ENCODE peak calls at places on chromosomes 1 and 21, in ten cellular contexts. One of them, this sample, is unnamed. For H3K4me1, the result is how much of the 10 kb centered on the place peaks cover.

GRCh38 chr1:228270032-228270431 is 62.2 kb downstream of the OBSCN start:
- DNase-seq in uterus: no peak
- DNase-seq in stomach: peak
- DNase-seq in suprapubic skin: no peak
- DNase-seq in mesenchymal stem cell: peak
- DNase-seq in Karpas-422: no peak
- DNase-seq in upper lobe of left lung: no peak
- DNase-seq in pancreas: no peak
- DNase-seq in adipocyte: peak
- DNase-seq in lung: no peak
- DNase-seq in this sample: no peak

GRCh38 chr1:108183301-108183700 is 16.8 kb downstream of the SLC25A24 start:
- DNase-seq in uterus: no peak
- DNase-seq in stomach: no peak
- DNase-seq in suprapubic skin: no peak
- DNase-seq in mesenchymal stem cell: no peak
- DNase-seq in Karpas-422: no peak
- DNase-seq in upper lobe of left lung: no peak
- DNase-seq in pancreas: no peak
- DNase-seq in adipocyte: no peak
- DNase-seq in lung: no peak
- DNase-seq in this sample: no peak

GRCh38 chr1:201275266-201275666 is 8.0 kb upstream of the PKP1 start:
- DNase-seq in uterus: no peak
- DNase-seq in stomach: peak
- DNase-seq in suprapubic skin: peak
- DNase-seq in mesenchymal stem cell: no peak
- DNase-seq in Karpas-422: no peak
- DNase-seq in upper lobe of left lung: no peak
- DNase-seq in pancreas: no peak
- DNase-seq in adipocyte: peak
- DNase-seq in lung: no peak
- DNase-seq in this sample: peak

GRCh38 chr1:201791051-201791774 is 37.7 kb upstream of the IPO9 start:
- DNase-seq in uterus: no peak
- DNase-seq in stomach: no peak
- DNase-seq in suprapubic skin: no peak
- DNase-seq in mesenchymal stem cell: peak
- DNase-seq in Karpas-422: no peak
- DNase-seq in upper lobe of left lung: no peak
- DNase-seq in pancreas: no peak
- DNase-seq in adipocyte: no peak
- DNase-seq in lung: no peak
- DNase-seq in this sample: peak

GRCh38 chr1:92817986-92818764 is 13.7 kb upstream of the RPL5 start:
- DNase-seq in uterus: no peak
- DNase-seq in stomach: no peak
- DNase-seq in suprapubic skin: no peak
- DNase-seq in mesenchymal stem cell: no peak
- DNase-seq in Karpas-422: peak
- DNase-seq in upper lobe of left lung: no peak
- DNase-seq in pancreas: no peak
- DNase-seq in adipocyte: peak
- DNase-seq in lung: no peak
- DNase-seq in this sample: peak

GRCh38 chr1:197199923-197200467 is 53.5 kb upstream of the ASPM start:
- DNase-seq in uterus: no peak
- DNase-seq in stomach: no peak
- DNase-seq in suprapubic skin: no peak
- DNase-seq in mesenchymal stem cell: no peak
- DNase-seq in Karpas-422: no peak
- DNase-seq in upper lobe of left lung: no peak
- DNase-seq in pancreas: no peak
- DNase-seq in adipocyte: no peak
- DNase-seq in lung: no peak
- DNase-seq in this sample: peak

GRCh38 chr21:44865561-44866280 is 7.8 kb downstream of the PTTG1IP start:
- DNase-seq in uterus: no peak
- DNase-seq in stomach: peak
- DNase-seq in suprapubic skin: no peak
- DNase-seq in mesenchymal stem cell: no peak
- DNase-seq in Karpas-422: peak
- DNase-seq in upper lobe of left lung: peak
- DNase-seq in pancreas: no peak
- DNase-seq in adipocyte: no peak
- DNase-seq in lung: no peak
- DNase-seq in this sample: no peak

GRCh38 chr1:41167688-41168087 is 74.4 kb downstream of the SCMH1 start:
- DNase-seq in uterus: no peak
- DNase-seq in stomach: no peak
- DNase-seq in suprapubic skin: no peak
- DNase-seq in mesenchymal stem cell: no peak
- DNase-seq in Karpas-422: no peak
- DNase-seq in upper lobe of left lung: no peak
- DNase-seq in pancreas: no peak
- DNase-seq in adipocyte: no peak
- DNase-seq in lung: no peak
- DNase-seq in this sample: no peak

GRCh38 chr1:27138927-27139326 is 16.0 kb downstream of the SLC9A1 start:
- DNase-seq in uterus: no peak
- DNase-seq in stomach: no peak
- DNase-seq in suprapubic skin: no peak
- DNase-seq in mesenchymal stem cell: no peak
- DNase-seq in Karpas-422: no peak
- DNase-seq in upper lobe of left lung: no peak
- DNase-seq in pancreas: no peak
- DNase-seq in adipocyte: no peak
- DNase-seq in lung: no peak
- DNase-seq in this sample: no peak

GRCh38 chr1:27137544-27138075 is 17.3 kb downstream of the SLC9A1 start:
- DNase-seq in uterus: no peak
- DNase-seq in stomach: peak
- DNase-seq in suprapubic skin: peak
- DNase-seq in mesenchymal stem cell: peak
- DNase-seq in Karpas-422: no peak
- DNase-seq in upper lobe of left lung: peak
- DNase-seq in pancreas: no peak
- DNase-seq in adipocyte: peak
- DNase-seq in lung: peak
- DNase-seq in this sample: no peak

GRCh38 chr1:27139980-27140379 is 14.9 kb downstream of the SLC9A1 start:
- DNase-seq in uterus: no peak
- DNase-seq in stomach: no peak
- DNase-seq in suprapubic skin: no peak
- DNase-seq in mesenchymal stem cell: no peak
- DNase-seq in Karpas-422: no peak
- DNase-seq in upper lobe of left lung: no peak
- DNase-seq in pancreas: no peak
- DNase-seq in adipocyte: no peak
- DNase-seq in lung: no peak
- DNase-seq in this sample: no peak

GRCh38 chr1:27137022-27137542 is 17.8 kb downstream of the SLC9A1 start:
- DNase-seq in uterus: no peak
- DNase-seq in stomach: peak
- DNase-seq in suprapubic skin: no peak
- DNase-seq in mesenchymal stem cell: peak
- DNase-seq in Karpas-422: peak
- DNase-seq in upper lobe of left lung: peak
- DNase-seq in pancreas: no peak
- DNase-seq in adipocyte: no peak
- DNase-seq in lung: peak
- DNase-seq in this sample: no peak

DNA sequence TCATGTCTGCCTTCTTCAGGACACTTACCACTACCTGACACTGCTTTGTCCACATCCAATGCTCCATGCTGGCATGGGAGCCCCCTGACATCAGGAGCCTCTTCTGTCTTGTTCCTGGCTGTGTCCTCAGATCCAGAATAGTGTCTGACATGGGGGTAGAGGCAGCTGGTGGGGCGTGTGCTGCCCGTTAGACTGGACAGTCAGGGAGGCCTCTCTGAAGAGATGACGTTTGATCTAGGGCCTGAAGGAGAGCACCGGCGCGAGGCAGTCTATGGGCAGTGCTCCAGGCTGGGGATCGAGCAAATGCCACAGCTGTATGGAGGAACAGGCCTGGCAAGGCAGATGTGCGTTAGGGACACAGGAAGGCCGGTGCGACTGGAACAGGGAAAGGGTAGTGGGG is 16.6 kb downstream of the SLC9A1 start:
- DNase-seq in uterus: no peak
- DNase-seq in stomach: no peak
- DNase-seq in suprapubic skin: no peak
- DNase-seq in mesenchymal stem cell: no peak
- DNase-seq in Karpas-422: no peak
- DNase-seq in upper lobe of left lung: no peak
- DNase-seq in pancreas: no peak
- DNase-seq in adipocyte: no peak
- DNase-seq in lung: no peak
- DNase-seq in this sample: no peak
- H3K4me1 ChIP-seq in uterus: under half
- H3K4me1 ChIP-seq in stomach: half or more
- H3K4me1 ChIP-seq in suprapubic skin: half or more
- H3K4me1 ChIP-seq in mesenchymal stem cell: under half
- H3K4me1 ChIP-seq in Karpas-422: half or more
- H3K4me1 ChIP-seq in upper lobe of left lung: under half
- H3K4me1 ChIP-seq in pancreas: under half
- H3K4me1 ChIP-seq in adipocyte: under half
- H3K4me1 ChIP-seq in lung: under half
- H3K4me1 ChIP-seq in this sample: under half

GRCh38 chr1:18557621-18558465 is 72.8 kb upstream of the PAX7 start:
- DNase-seq in uterus: no peak
- DNase-seq in stomach: peak
- DNase-seq in suprapubic skin: no peak
- DNase-seq in mesenchymal stem cell: no peak
- DNase-seq in Karpas-422: peak
- DNase-seq in upper lobe of left lung: peak
- DNase-seq in pancreas: no peak
- DNase-seq in adipocyte: peak
- DNase-seq in lung: peak
- DNase-seq in this sample: peak
- H3K4me3 ChIP-seq in uterus: no peak
- H3K4me3 ChIP-seq in stomach: no peak
- H3K4me3 ChIP-seq in suprapubic skin: no peak
- H3K4me3 ChIP-seq in mesenchymal stem cell: no peak
- H3K4me3 ChIP-seq in Karpas-422: no peak
- H3K4me3 ChIP-seq in upper lobe of left lung: no peak
- H3K4me3 ChIP-seq in pancreas: no peak
- H3K4me3 ChIP-seq in adipocyte: no peak
- H3K4me3 ChIP-seq in lung: no peak
- H3K4me3 ChIP-seq in this sample: peak

GRCh38 chr1:3161130-3161840 is 92.3 kb downstream of the PRDM16 start:
- DNase-seq in uterus: no peak
- DNase-seq in stomach: peak
- DNase-seq in suprapubic skin: no peak
- DNase-seq in mesenchymal stem cell: no peak
- DNase-seq in Karpas-422: no peak
- DNase-seq in upper lobe of left lung: no peak
- DNase-seq in pancreas: no peak
- DNase-seq in adipocyte: no peak
- DNase-seq in lung: no peak
- DNase-seq in this sample: no peak

GRCh38 chr1:3158329-3158728 is 89.3 kb downstream of the PRDM16 start:
- DNase-seq in uterus: no peak
- DNase-seq in stomach: no peak
- DNase-seq in suprapubic skin: no peak
- DNase-seq in mesenchymal stem cell: no peak
- DNase-seq in Karpas-422: no peak
- DNase-seq in upper lobe of left lung: no peak
- DNase-seq in pancreas: no peak
- DNase-seq in adipocyte: no peak
- DNase-seq in lung: no peak
- DNase-seq in this sample: no peak

GRCh38 chr1:3160647-3161046 is 91.6 kb downstream of the PRDM16 start:
- DNase-seq in uterus: no peak
- DNase-seq in stomach: no peak
- DNase-seq in suprapubic skin: no peak
- DNase-seq in mesenchymal stem cell: no peak
- DNase-seq in Karpas-422: no peak
- DNase-seq in upper lobe of left lung: no peak
- DNase-seq in pancreas: no peak
- DNase-seq in adipocyte: no peak
- DNase-seq in lung: no peak
- DNase-seq in this sample: no peak

GRCh38 chr1:3159996-3160395 is 91.0 kb downstream of the PRDM16 start:
- DNase-seq in uterus: no peak
- DNase-seq in stomach: no peak
- DNase-seq in suprapubic skin: no peak
- DNase-seq in mesenchymal stem cell: no peak
- DNase-seq in Karpas-422: no peak
- DNase-seq in upper lobe of left lung: no peak
- DNase-seq in pancreas: no peak
- DNase-seq in adipocyte: no peak
- DNase-seq in lung: no peak
- DNase-seq in this sample: no peak

DNA sequence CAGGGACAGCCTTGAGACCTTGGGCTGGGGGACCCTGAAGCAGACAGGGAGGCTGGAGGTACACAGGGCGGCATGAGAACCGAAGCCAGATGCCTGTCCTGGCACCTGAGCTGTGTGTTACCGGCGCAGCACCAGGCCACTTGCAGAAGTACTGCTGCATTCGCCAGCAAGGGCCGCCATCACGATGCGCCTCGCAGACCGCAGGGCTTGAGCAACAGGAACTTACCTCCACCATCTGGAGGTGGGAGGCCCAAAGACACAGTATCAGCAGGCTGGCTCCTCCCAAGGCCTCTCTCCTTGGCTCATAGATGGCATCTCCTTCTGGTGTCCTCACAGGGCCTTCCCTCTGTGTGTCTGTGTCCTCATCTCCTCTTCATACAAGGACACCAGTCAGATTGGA is 90.1 kb downstream of the PRDM16 start:
- DNase-seq in uterus: no peak
- DNase-seq in stomach: no peak
- DNase-seq in suprapubic skin: no peak
- DNase-seq in mesenchymal stem cell: no peak
- DNase-seq in Karpas-422: no peak
- DNase-seq in upper lobe of left lung: no peak
- DNase-seq in pancreas: no peak
- DNase-seq in adipocyte: no peak
- DNase-seq in lung: no peak
- DNase-seq in this sample: no peak
- H3K4me1 ChIP-seq in uterus: under half
- H3K4me1 ChIP-seq in stomach: under half
- H3K4me1 ChIP-seq in suprapubic skin: under half
- H3K4me1 ChIP-seq in mesenchymal stem cell: under half
- H3K4me1 ChIP-seq in Karpas-422: under half
- H3K4me1 ChIP-seq in upper lobe of left lung: under half
- H3K4me1 ChIP-seq in pancreas: under half
- H3K4me1 ChIP-seq in adipocyte: under half
- H3K4me1 ChIP-seq in lung: under half
- H3K4me1 ChIP-seq in this sample: under half

GRCh38 chr1:39157304-39157703 is 47.2 kb upstream of the MACF1 start:
- DNase-seq in uterus: no peak
- DNase-seq in stomach: no peak
- DNase-seq in suprapubic skin: no peak
- DNase-seq in mesenchymal stem cell: no peak
- DNase-seq in Karpas-422: no peak
- DNase-seq in upper lobe of left lung: no peak
- DNase-seq in pancreas: no peak
- DNase-seq in adipocyte: no peak
- DNase-seq in lung: no peak
- DNase-seq in this sample: no peak

GRCh38 chr1:39159224-39160036 is 45.1 kb upstream of the MACF1 start:
- DNase-seq in uterus: no peak
- DNase-seq in stomach: peak
- DNase-seq in suprapubic skin: no peak
- DNase-seq in mesenchymal stem cell: no peak
- DNase-seq in Karpas-422: no peak
- DNase-seq in upper lobe of left lung: peak
- DNase-seq in pancreas: no peak
- DNase-seq in adipocyte: peak
- DNase-seq in lung: peak
- DNase-seq in this sample: no peak

GRCh38 chr1:39160703-39161102 is 43.8 kb upstream of the MACF1 start:
- DNase-seq in uterus: no peak
- DNase-seq in stomach: no peak
- DNase-seq in suprapubic skin: no peak
- DNase-seq in mesenchymal stem cell: no peak
- DNase-seq in Karpas-422: no peak
- DNase-seq in upper lobe of left lung: no peak
- DNase-seq in pancreas: no peak
- DNase-seq in adipocyte: peak
- DNase-seq in lung: no peak
- DNase-seq in this sample: no peak

GRCh38 chr1:39154553-39155361 is 49.7 kb upstream of the MACF1 start:
- DNase-seq in uterus: peak
- DNase-seq in stomach: no peak
- DNase-seq in suprapubic skin: peak
- DNase-seq in mesenchymal stem cell: peak
- DNase-seq in Karpas-422: no peak
- DNase-seq in upper lobe of left lung: peak
- DNase-seq in pancreas: no peak
- DNase-seq in adipocyte: peak
- DNase-seq in lung: peak
- DNase-seq in this sample: no peak

DNA sequence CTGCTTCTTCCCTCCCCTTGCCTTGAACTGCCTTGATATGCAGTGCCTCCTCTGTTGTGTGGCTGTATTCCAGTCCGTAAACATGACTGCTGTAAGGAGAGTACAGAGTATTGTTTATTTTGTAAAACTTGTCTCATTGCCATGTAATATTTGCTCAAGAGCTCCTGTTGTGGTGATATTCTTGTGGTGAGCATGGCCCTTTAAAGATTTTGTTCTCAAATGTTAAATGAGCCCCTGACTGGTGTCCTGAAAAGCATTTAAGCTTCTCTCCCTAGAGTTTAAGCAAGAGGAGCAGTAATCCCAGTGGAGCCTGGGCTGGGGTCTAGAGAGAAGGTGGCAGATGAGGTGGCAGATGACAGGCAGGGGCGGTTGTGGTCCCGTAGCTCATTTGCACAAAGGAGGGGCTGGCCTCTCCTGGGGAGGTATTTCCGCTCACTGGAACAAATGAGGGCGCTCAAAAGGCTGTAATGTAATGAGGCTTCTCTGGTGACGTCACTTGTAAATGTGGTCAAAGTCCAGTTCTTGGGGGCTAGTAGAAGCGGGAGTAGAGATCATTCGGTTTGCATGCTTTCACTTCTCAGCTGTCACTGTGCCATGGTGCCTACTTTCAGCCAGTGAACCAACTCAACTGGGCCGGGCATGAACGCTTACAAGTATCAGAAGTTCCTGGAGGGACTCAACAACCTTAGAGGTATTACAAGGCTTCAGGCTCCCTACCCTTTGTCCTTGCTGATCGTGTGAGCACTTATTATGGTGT is 46.0 kb upstream of the MACF1 start:
- DNase-seq in uterus: no peak
- DNase-seq in stomach: peak
- DNase-seq in suprapubic skin: no peak
- DNase-seq in mesenchymal stem cell: peak
- DNase-seq in Karpas-422: no peak
- DNase-seq in upper lobe of left lung: peak
- DNase-seq in pancreas: peak
- DNase-seq in adipocyte: peak
- DNase-seq in lung: peak
- DNase-seq in this sample: no peak
- H3K4me3 ChIP-seq in uterus: no peak
- H3K4me3 ChIP-seq in stomach: peak
- H3K4me3 ChIP-seq in suprapubic skin: peak
- H3K4me3 ChIP-seq in mesenchymal stem cell: no peak
- H3K4me3 ChIP-seq in Karpas-422: no peak
- H3K4me3 ChIP-seq in upper lobe of left lung: peak
- H3K4me3 ChIP-seq in pancreas: no peak
- H3K4me3 ChIP-seq in adipocyte: no peak
- H3K4me3 ChIP-seq in lung: peak
- H3K4me3 ChIP-seq in this sample: no peak